ENCODE peak calls at places on chromosome 7, in five cellular contexts. One of them, this sample, is unnamed.

GRCh38 chr7:81534996-81535395 is 234.9 kb downstream of the HGF start:
- DNase-seq in HFF-Myc: no peak
- DNase-seq in ovary: no peak
- DNase-seq in adrenal gland: no peak
- DNase-seq in astrocyte of the spinal cord: no peak
- DNase-seq in this sample: no peak

GRCh38 chr7:139600306-139600705 is 76.8 kb downstream of the CLEC2L start:
- DNase-seq in HFF-Myc: no peak
- DNase-seq in ovary: no peak
- DNase-seq in adrenal gland: no peak
- DNase-seq in astrocyte of the spinal cord: no peak
- DNase-seq in this sample: no peak

GRCh38 chr7:13139436-13139835 is 452.0 kb downstream of the ARL4A start:
- DNase-seq in HFF-Myc: no peak
- DNase-seq in ovary: no peak
- DNase-seq in adrenal gland: no peak
- DNase-seq in astrocyte of the spinal cord: no peak
- DNase-seq in this sample: no peak

GRCh38 chr7:24963218-24963617 is 16.8 kb downstream of the OSBPL3 start:
- DNase-seq in HFF-Myc: no peak
- DNase-seq in ovary: no peak
- DNase-seq in adrenal gland: peak; percentile 31
- DNase-seq in astrocyte of the spinal cord: peak; percentile 82
- DNase-seq in this sample: peak; percentile 66

GRCh38 chr7:30817060-30817770 is 46.0 kb downstream of the MINDY4 start:
- DNase-seq in HFF-Myc: no peak
- DNase-seq in ovary: no peak
- DNase-seq in adrenal gland: peak; percentile 9
- DNase-seq in astrocyte of the spinal cord: no peak
- DNase-seq in this sample: no peak

GRCh38 chr7:26648429-26649015 is 215.9 kb downstream of the SKAP2 start:
- DNase-seq in HFF-Myc: no peak
- DNase-seq in ovary: no peak
- DNase-seq in adrenal gland: no peak
- DNase-seq in astrocyte of the spinal cord: peak; percentile 72
- DNase-seq in this sample: no peak

GRCh38 chr7:25389489-25390106 is 161.3 kb upstream of the NPVF start:
- DNase-seq in HFF-Myc: peak; percentile 4
- DNase-seq in ovary: no peak
- DNase-seq in adrenal gland: peak; percentile 46
- DNase-seq in astrocyte of the spinal cord: peak; percentile 50
- DNase-seq in this sample: peak; percentile 36

GRCh38 chr7:129684777-129685176 is 73.3 kb downstream of the NRF1 start:
- DNase-seq in HFF-Myc: no peak
- DNase-seq in ovary: no peak
- DNase-seq in adrenal gland: no peak
- DNase-seq in astrocyte of the spinal cord: no peak
- DNase-seq in this sample: no peak

GRCh38 chr7:140767418-140767817 is 70.9 kb downstream of the NDUFB2 start:
- DNase-seq in HFF-Myc: no peak
- DNase-seq in ovary: no peak
- DNase-seq in adrenal gland: no peak
- DNase-seq in astrocyte of the spinal cord: no peak
- DNase-seq in this sample: no peak

GRCh38 chr7:105863876-105864275 is 12.5 kb downstream of the ATXN7L1 start:
- DNase-seq in HFF-Myc: no peak
- DNase-seq in ovary: no peak
- DNase-seq in adrenal gland: no peak
- DNase-seq in astrocyte of the spinal cord: no peak
- DNase-seq in this sample: no peak

GRCh38 chr7:157302314-157302711 is 34.5 kb upstream of the DNAJB6 start:
- DNase-seq in HFF-Myc: no peak
- DNase-seq in ovary: no peak
- DNase-seq in adrenal gland: no peak
- DNase-seq in astrocyte of the spinal cord: peak; percentile 24
- DNase-seq in this sample: no peak

GRCh38 chr7:102985176-102985783 is 72.5 kb downstream of the LRRC17 start:
- DNase-seq in HFF-Myc: no peak
- DNase-seq in ovary: no peak
- DNase-seq in adrenal gland: no peak
- DNase-seq in astrocyte of the spinal cord: peak; percentile 47
- DNase-seq in this sample: no peak

GRCh38 chr7:136114966-136115762 is 138.0 kb upstream of the MTPN start:
- DNase-seq in HFF-Myc: no peak
- DNase-seq in ovary: peak; percentile 56
- DNase-seq in adrenal gland: peak; percentile 47
- DNase-seq in astrocyte of the spinal cord: peak; percentile 45
- DNase-seq in this sample: no peak

GRCh38 chr7:83150310-83150709 is 12.4 kb downstream of the PCLO start:
- DNase-seq in HFF-Myc: no peak
- DNase-seq in ovary: no peak
- DNase-seq in adrenal gland: no peak
- DNase-seq in astrocyte of the spinal cord: no peak
- DNase-seq in this sample: no peak

GRCh38 chr7:111362660-111363059 is 199.6 kb downstream of the IMMP2L start:
- DNase-seq in HFF-Myc: no peak
- DNase-seq in ovary: no peak
- DNase-seq in adrenal gland: no peak
- DNase-seq in astrocyte of the spinal cord: peak; percentile 68
- DNase-seq in this sample: no peak

GRCh38 chr7:80942261-80943041 is 23.6 kb upstream of the SEMA3C start:
- DNase-seq in HFF-Myc: peak; percentile 87
- DNase-seq in ovary: peak; percentile 42
- DNase-seq in adrenal gland: peak; percentile 32
- DNase-seq in astrocyte of the spinal cord: peak; percentile 98
- DNase-seq in this sample: peak; percentile 93

GRCh38 chr7:39084344-39084743 is 106.6 kb downstream of the POU6F2 start:
- DNase-seq in HFF-Myc: no peak
- DNase-seq in ovary: no peak
- DNase-seq in adrenal gland: no peak
- DNase-seq in astrocyte of the spinal cord: no peak
- DNase-seq in this sample: no peak
- H3K4me3 ChIP-seq in HFF-Myc: no peak overlapping the region
- H3K4me3 ChIP-seq in ovary: no peak overlapping the region
- H3K4me3 ChIP-seq in adrenal gland: no peak overlapping the region
- H3K4me3 ChIP-seq in astrocyte of the spinal cord: no peak overlapping the region
- H3K4me3 ChIP-seq in this sample: no peak overlapping the region

GRCh38 chr7:85774931-85775330 is 588.1 kb upstream of the SEMA3D start:
- DNase-seq in HFF-Myc: no peak
- DNase-seq in ovary: no peak
- DNase-seq in adrenal gland: no peak
- DNase-seq in astrocyte of the spinal cord: no peak
- DNase-seq in this sample: no peak

GRCh38 chr7:85770332-85770731 is 583.5 kb upstream of the SEMA3D start:
- DNase-seq in HFF-Myc: peak; percentile 5
- DNase-seq in ovary: no peak
- DNase-seq in adrenal gland: no peak
- DNase-seq in astrocyte of the spinal cord: no peak
- DNase-seq in this sample: no peak

GRCh38 chr7:85776691-85777363 is 590.0 kb upstream of the SEMA3D start:
- DNase-seq in HFF-Myc: no peak
- DNase-seq in ovary: no peak
- DNase-seq in adrenal gland: no peak
- DNase-seq in astrocyte of the spinal cord: no peak
- DNase-seq in this sample: no peak

DNA sequence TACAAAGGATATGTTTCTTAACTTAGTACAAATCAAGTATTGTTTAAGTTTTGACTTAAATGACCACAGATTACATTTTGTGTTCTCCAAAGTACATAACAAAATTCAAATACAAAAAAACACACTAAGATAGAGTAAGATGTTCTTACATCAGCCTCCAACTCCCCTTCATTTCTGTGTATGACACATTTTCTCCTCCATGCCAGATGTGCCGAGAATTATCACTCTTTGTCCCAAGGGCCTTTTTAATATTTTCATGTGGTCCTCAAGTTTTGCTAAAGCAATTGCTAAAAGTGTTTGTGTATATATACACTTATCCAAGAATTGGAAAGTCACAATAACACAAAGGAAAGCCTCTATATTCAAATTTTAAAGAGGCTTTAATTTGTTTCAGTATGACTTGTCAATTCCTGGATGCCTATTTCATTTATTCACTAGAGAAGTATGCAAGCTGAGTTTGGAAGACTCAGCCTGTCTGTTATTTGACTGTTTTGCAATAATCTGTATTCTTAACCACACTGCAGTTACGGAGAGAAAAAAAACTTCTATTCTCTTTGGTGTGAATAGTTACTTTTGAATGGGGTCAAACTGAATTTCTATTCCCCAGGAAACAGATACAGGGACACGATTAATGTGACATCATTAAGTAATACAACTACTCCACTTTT is 586.4 kb upstream of the SEMA3D start:
- DNase-seq in HFF-Myc: no peak
- DNase-seq in ovary: no peak
- DNase-seq in adrenal gland: no peak
- DNase-seq in astrocyte of the spinal cord: peak; percentile 71
- DNase-seq in this sample: peak; percentile 8
- TF ChIP-seq CTCF in HFF-Myc: no peak
- TF ChIP-seq CTCF in ovary: no peak
- TF ChIP-seq CTCF in adrenal gland: no peak
- TF ChIP-seq CTCF in astrocyte of the spinal cord: no peak
- TF ChIP-seq CTCF in this sample: no peak

GRCh38 chr7:128031901-128032604 is 816 bp upstream of the LRRC4 start:
- DNase-seq in HFF-Myc: peak; percentile 56
- DNase-seq in ovary: peak; percentile 72
- DNase-seq in adrenal gland: peak; percentile 73
- DNase-seq in astrocyte of the spinal cord: peak; percentile 87
- DNase-seq in this sample: peak; percentile 72
- H3K4me3 ChIP-seq in HFF-Myc: peak overlapping the region; percentile 26
- H3K4me3 ChIP-seq in ovary: peak overlapping the region; percentile 52
- H3K4me3 ChIP-seq in adrenal gland: peak overlapping the region; percentile 72
- H3K4me3 ChIP-seq in astrocyte of the spinal cord: peak overlapping the region; percentile 16
- H3K4me3 ChIP-seq in this sample: peak overlapping the region; percentile 36

GRCh38 chr7:45589061-45589460 is 14.9 kb downstream of the ADCY1 start:
- DNase-seq in HFF-Myc: no peak
- DNase-seq in ovary: no peak
- DNase-seq in adrenal gland: no peak
- DNase-seq in astrocyte of the spinal cord: no peak
- DNase-seq in this sample: no peak
- TF ChIP-seq CTCF in HFF-Myc: no peak
- TF ChIP-seq CTCF in ovary: no peak
- TF ChIP-seq CTCF in adrenal gland: no peak
- TF ChIP-seq CTCF in astrocyte of the spinal cord: no peak
- TF ChIP-seq CTCF in this sample: no peak

GRCh38 chr7:4803397-4804241 is 28.2 kb downstream of the AP5Z1 start:
- DNase-seq in HFF-Myc: no peak
- DNase-seq in ovary: no peak
- DNase-seq in adrenal gland: no peak
- DNase-seq in astrocyte of the spinal cord: no peak
- DNase-seq in this sample: no peak

GRCh38 chr7:4800926-4801838 is 25.8 kb downstream of the AP5Z1 start:
- DNase-seq in HFF-Myc: no peak
- DNase-seq in ovary: no peak
- DNase-seq in adrenal gland: no peak
- DNase-seq in astrocyte of the spinal cord: no peak
- DNase-seq in this sample: no peak

GRCh38 chr7:4799508-4800268 is 24.3 kb downstream of the AP5Z1 start:
- DNase-seq in HFF-Myc: no peak
- DNase-seq in ovary: no peak
- DNase-seq in adrenal gland: no peak
- DNase-seq in astrocyte of the spinal cord: no peak
- DNase-seq in this sample: no peak

GRCh38 chr7:4800487-4800886 is 25.1 kb downstream of the AP5Z1 start:
- DNase-seq in HFF-Myc: no peak
- DNase-seq in ovary: no peak
- DNase-seq in adrenal gland: no peak
- DNase-seq in astrocyte of the spinal cord: no peak
- DNase-seq in this sample: no peak

GRCh38 chr7:4801839-4802231 is 26.4 kb downstream of the AP5Z1 start:
- DNase-seq in HFF-Myc: no peak
- DNase-seq in ovary: no peak
- DNase-seq in adrenal gland: no peak
- DNase-seq in astrocyte of the spinal cord: no peak
- DNase-seq in this sample: no peak
- H3K4me3 ChIP-seq in HFF-Myc: no peak overlapping the region
- H3K4me3 ChIP-seq in ovary: no peak overlapping the region
- H3K4me3 ChIP-seq in adrenal gland: no peak overlapping the region
- H3K4me3 ChIP-seq in astrocyte of the spinal cord: no peak overlapping the region
- H3K4me3 ChIP-seq in this sample: no peak overlapping the region

GRCh38 chr7:2979276-2979675 is 64.4 kb downstream of the CARD11 start:
- DNase-seq in HFF-Myc: no peak
- DNase-seq in ovary: no peak
- DNase-seq in adrenal gland: no peak
- DNase-seq in astrocyte of the spinal cord: no peak
- DNase-seq in this sample: no peak
- TF ChIP-seq CTCF in HFF-Myc: no peak
- TF ChIP-seq CTCF in ovary: no peak
- TF ChIP-seq CTCF in adrenal gland: no peak
- TF ChIP-seq CTCF in astrocyte of the spinal cord: no peak
- TF ChIP-seq CTCF in this sample: no peak

This sample was measured in astrocyte of the cerebellum.